ENCODE peak calls at places on chromosomes 16 and 17, in six cellular contexts. B is A549; T is CD8-positive, alpha-beta T cell; Z is lung; V is Panc1; S is cardiac muscle cell. A is an unnamed sample.
A peak's percentile ranks its signal among the peaks of the same experiment; 100 is the strongest.

GRCh38 chr16:55948230-55948629 is 73.1 kb upstream of the CES5A start:
- DNase-seq in Z (no peak), B (no peak), V (no peak), T (no peak), S (no peak), A (no peak)

GRCh38 chr17:33366998-33367397 is 73.9 kb upstream of the ASIC2 start:
- DNase-seq in T (no peak), S (no peak), V (no peak), B (no peak), Z (no peak), A (no peak)

GRCh38 chr17:7004398-7005253 is 7.8 kb upstream of the RNASEK start:
- DNase-seq in B (peak; percentile 85), V (no peak), T (no peak), S (peak; percentile 75), Z (no peak), A (no peak)

GRCh38 chr16:57235128-57236092 is 9.6 kb upstream of the ARL2BP start:
- DNase-seq in B (no peak), S (peak; percentile 11), Z (no peak), V (no peak), T (no peak), A (no peak)

GRCh38 chr16:30979170-30980067 is 5.6 kb upstream of the HSD3B7 start:
- DNase-seq in B (no peak), S (no peak), Z (no peak), V (no peak), T (no peak), A (no peak)

GRCh38 chr16:84815446-84815845 is 4.3 kb upstream of the CRISPLD2 start:
- DNase-seq in Z (no peak), S (no peak), B (no peak), T (no peak), V (no peak), A (no peak)

GRCh38 chr17:12673788-12674187 is 8.1 kb downstream of the MYOCD start:
- DNase-seq in V (no peak), S (no peak), B (no peak), T (no peak), Z (no peak), A (no peak)

GRCh38 chr16:49600541-49600940 is 226.9 kb downstream of the C16orf78 start:
- DNase-seq in V (no peak), T (no peak), S (no peak), B (no peak), Z (no peak), A (no peak)

GRCh38 chr17:61157246-61157887 is 242.3 kb upstream of the TBX2 start:
- DNase-seq in T (no peak), V (no peak), Z (no peak), S (no peak), B (peak; percentile 67), A (no peak)

GRCh38 chr16:75616541-75617010 is 6.5 kb downstream of the ADAT1 start:
- DNase-seq in S (no peak), Z (no peak), V (no peak), T (no peak), B (no peak), A (no peak)

GRCh38 chr16:73068546-73069401 is 20.8 kb upstream of the ZFHX3 start:
- DNase-seq in B (peak; percentile 89), S (peak; percentile 82), Z (peak; percentile 81), V (no peak), T (no peak), A (no peak)

GRCh38 chr17:311119-311848 is 41.3 kb downstream of the RPH3AL start:
- DNase-seq in S (no peak), Z (no peak), V (no peak), B (no peak), T (no peak), A (no peak)

GRCh38 chr17:63041722-63042121 is 75.7 kb downstream of the TANC2 start:
- DNase-seq in Z (no peak), B (no peak), S (no peak), V (no peak), T (no peak), A (no peak)

GRCh38 chr17:35540589-35541404 is 3.3 kb upstream of the SLFN12L start:
- DNase-seq in B (no peak), S (no peak), V (no peak), T (peak; percentile 17), Z (peak; percentile 63), A (peak; percentile 73)

GRCh38 chr17:5883775-5884665 is 186.2 kb upstream of the WSCD1 start:
- DNase-seq in Z (no peak), B (no peak), S (no peak), T (no peak), V (peak; percentile 27), A (no peak)

GRCh38 chr16:84355149-84355548 is 13.2 kb upstream of the ATP2C2 start:
- DNase-seq in Z (no peak), V (no peak), S (no peak), B (no peak), T (no peak), A (no peak)

GRCh38 chr17:16215002-16215272 is 397 bp downstream of the NCOR1 start:
- DNase-seq in Z (peak; percentile 62), T (peak; percentile 8), S (peak; percentile 67), B (peak; percentile 61), V (no peak), A (peak; percentile 50)

GRCh38 chr17:47324224-47325020 is 667 bp downstream of the EFCAB13 start:
- DNase-seq in Z (no peak), S (peak; percentile 62), B (peak; percentile 81), V (peak; percentile 30), T (peak; percentile 8), A (peak; percentile 71)

GRCh38 chr16:87490091-87490798 is 2.6 kb downstream of the ZCCHC14 start:
- DNase-seq in S (no peak), B (no peak), Z (no peak), T (no peak), V (no peak), A (no peak)

GRCh38 chr17:69326302-69327059 is 452 bp downstream of the ABCA5 start:
- DNase-seq in T (no peak), Z (no peak), S (peak; percentile 21), V (no peak), B (peak; percentile 6), A (no peak)

GRCh38 chr16:3180445-3180878 is 7.5 kb upstream of the OR1F1 start:
- DNase-seq in T (no peak), B (peak; percentile 76), Z (no peak), V (no peak), S (no peak), A (no peak)

GRCh38 chr16:28110479-28110878 is 47.0 kb upstream of the GSG1L start:
- DNase-seq in V (no peak), T (no peak), Z (no peak), B (no peak), S (no peak), A (no peak)

GRCh38 chr16:89922884-89923639 is at the start of gene TUBB3:
- DNase-seq in S (peak; percentile 87), T (no peak), Z (peak; percentile 46), B (peak; percentile 80), V (no peak), A (no peak)

GRCh38 chr16:89924298-89924924 is 1.3 kb downstream of the TUBB3 start:
- DNase-seq in B (peak; percentile 58), Z (no peak), T (no peak), V (no peak), S (peak; percentile 68), A (no peak)

GRCh38 chr16:89922477-89922883 is 662 bp upstream of the TUBB3 start:
- DNase-seq in S (peak; percentile 30), Z (peak; percentile 72), B (peak; percentile 93), V (no peak), T (no peak), A (peak; percentile 66)

GRCh38 chr16:89924925-89925307 is 1.8 kb downstream of the TUBB3 start:
- DNase-seq in S (no peak), V (no peak), B (no peak), T (no peak), Z (no peak), A (no peak)

GRCh38 chr16:89923640-89924297 is 627 bp downstream of the TUBB3 start:
- DNase-seq in S (no peak), B (no peak), V (no peak), Z (no peak), T (no peak), A (peak; percentile 48)
- H3K27ac ChIP-seq in S (no peak overlapping the region), B (peak overlapping the region; percentile 99), V (peak overlapping the region; percentile 34), Z (peak overlapping the region; percentile 51), T (no peak overlapping the region), A (peak overlapping the region; percentile 62)

DNA sequence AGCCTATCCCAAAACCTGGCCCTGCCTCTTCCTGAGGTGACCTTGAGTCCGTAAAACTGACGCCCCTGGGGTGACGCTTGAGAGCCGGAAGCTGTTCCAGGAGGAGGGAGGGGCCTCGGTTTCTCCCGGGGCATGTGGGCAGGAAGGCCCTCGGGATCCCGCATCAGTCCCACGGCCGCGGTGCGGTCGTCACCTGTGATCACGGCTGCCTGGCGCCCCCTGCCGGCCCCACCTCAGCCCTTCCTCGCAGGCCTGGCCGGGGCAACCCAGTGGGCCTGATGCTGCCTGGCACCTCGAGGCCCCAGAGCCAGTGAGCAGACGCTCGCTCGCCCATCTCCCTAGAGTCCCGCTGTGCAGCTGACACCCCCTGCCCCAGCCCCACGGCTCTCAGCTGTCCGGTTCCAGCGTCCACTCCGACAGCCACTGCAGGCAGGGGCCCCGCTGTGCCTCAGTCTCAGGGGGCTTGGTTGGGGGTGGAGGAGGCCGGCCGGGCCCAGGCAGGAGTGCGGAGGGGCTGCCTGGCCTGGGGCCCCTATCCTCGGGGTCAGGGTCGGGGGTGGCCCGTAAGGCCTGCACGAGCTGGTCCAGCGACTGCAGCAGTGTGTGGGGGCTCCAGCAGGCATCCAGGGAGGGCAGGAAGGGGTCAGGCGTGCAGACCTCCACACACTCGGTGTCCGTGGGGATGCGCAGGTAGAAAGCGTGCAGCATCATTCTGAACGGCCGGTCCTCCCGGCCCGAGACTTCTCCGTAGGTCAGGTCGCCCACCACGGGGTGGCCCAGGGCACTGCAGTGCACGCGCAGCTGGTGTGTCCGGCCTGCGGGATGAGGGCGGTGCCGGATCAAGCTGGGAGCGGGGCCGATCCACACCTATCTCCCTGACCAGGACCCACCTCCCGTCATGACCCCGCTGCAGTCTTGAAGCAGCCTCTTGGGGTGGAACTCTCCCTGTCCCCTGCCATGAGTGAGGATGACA is 2.3 kb downstream of the RPUSD1 start:
- DNase-seq in T (peak; percentile 50), Z (peak; percentile 72), B (peak; percentile 77), V (no peak), S (peak; percentile 81), A (peak; percentile 83)
- TF ChIP-seq CTCF in T (peak; percentile 60), Z (peak; percentile 51), B (peak; percentile 74), V (peak; percentile 96), S (peak; percentile 73), A (peak; percentile 46)

DNA sequence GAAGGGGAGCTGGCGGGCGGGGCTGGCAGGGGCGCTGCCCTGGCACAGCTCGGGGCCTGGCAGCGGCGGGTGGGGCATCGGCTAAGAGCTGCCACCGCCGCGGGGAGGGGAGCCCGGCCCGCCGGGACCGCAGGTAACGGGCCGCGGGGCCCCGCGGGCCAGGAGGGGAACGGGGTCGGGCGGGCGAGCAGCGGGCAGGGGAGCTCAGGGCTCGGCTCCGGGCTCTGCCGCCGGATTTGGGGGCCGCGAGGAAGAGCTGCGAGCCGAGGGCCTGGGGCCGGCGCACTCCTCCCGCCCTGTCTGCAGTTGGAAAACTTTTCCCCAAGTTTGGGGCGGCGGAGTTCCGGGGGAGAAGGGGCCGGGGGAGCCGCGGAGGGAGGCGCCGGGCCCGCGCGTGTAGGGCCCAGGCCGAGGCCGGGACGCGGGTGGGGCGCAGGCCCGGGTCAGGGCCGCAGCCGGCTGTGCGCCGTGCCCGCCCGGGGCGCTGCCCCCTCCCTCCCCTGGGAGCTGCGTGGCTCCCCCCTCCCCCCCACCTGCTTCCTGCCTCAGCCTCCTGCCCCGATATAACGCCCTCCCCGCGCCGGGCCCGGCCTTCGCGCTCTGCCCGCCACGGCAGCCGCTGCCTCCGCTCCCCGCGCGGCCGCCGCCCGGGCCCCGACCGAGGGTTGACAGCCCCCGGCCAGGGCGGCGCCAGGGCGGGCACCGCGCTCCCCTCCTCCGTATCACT is 754 bp downstream of the HIC1 start:
- DNase-seq in V (no peak), T (no peak), S (no peak), B (no peak), Z (no peak), A (peak; percentile 61)
- H3K27ac ChIP-seq in V (no peak overlapping the region), T (no peak overlapping the region), S (no peak overlapping the region), B (no peak overlapping the region), Z (peak overlapping the region; percentile 86), A (peak overlapping the region; percentile 94)

GRCh38 chr17:74785096-74785980 is 9.2 kb upstream of the NAT9 start:
- DNase-seq in B (no peak), S (no peak), V (no peak), T (no peak), Z (no peak), A (no peak)
- TF ChIP-seq CTCF in B (no peak), S (no peak), V (no peak), T (no peak), Z (no peak), A (no peak)

A was measured in Peyer's patch.